ENCODE peak calls at places on chromosomes 5 and 9, in eight cellular contexts. C is fibroblast of lung, S is neural progenitor cell, D is H1, V is keratinocyte, M is astrocyte, K is mammary epithelial cell, Y is endodermal cell. T is an unnamed sample.

GRCh38 chr5:126046996-126047395 is 376.2 kb upstream of the GRAMD2B start:
- DNase-seq in D (no peak), V (no peak), Y (no peak), K (no peak), M (no peak), C (no peak), S (no peak), T (peak)

GRCh38 chr5:176810687-176811501 is 535 bp downstream of the UNC5A start:
- DNase-seq in S (no peak), K (peak), D (no peak), C (peak), V (no peak), Y (no peak), M (peak), T (no peak)

GRCh38 chr5:96718635-96719077 is 56.5 kb downstream of the CAST start:
- DNase-seq in S (no peak), C (peak), K (peak), V (peak), Y (no peak), M (peak), D (no peak), T (no peak)

GRCh38 chr5:946720-947625 is 54.3 kb downstream of the TRIP13 start:
- DNase-seq in V (no peak), S (no peak), M (no peak), K (no peak), D (no peak), Y (no peak), C (no peak), T (no peak)

GRCh38 chr5:43020294-43020711 is 19.8 kb downstream of the ANXA2R start:
- DNase-seq in C (peak), M (peak), V (no peak), Y (peak), S (peak), D (no peak), K (no peak), T (peak)

GRCh38 chr9:129177443-129177790 is 644 bp downstream of the IER5L start:
- DNase-seq in D (no peak), Y (no peak), C (no peak), V (no peak), K (no peak), M (no peak), S (no peak), T (peak)

GRCh38 chr9:113587471-113588031 is 124.0 kb downstream of the RGS3 start:
- DNase-seq in V (no peak), M (no peak), Y (peak), S (peak), D (no peak), K (no peak), C (peak), T (no peak)

GRCh38 chr9:128258326-128258725 is 17.5 kb downstream of the GOLGA2 start:
- DNase-seq in S (no peak), C (no peak), M (no peak), D (no peak), V (no peak), K (no peak), Y (no peak), T (no peak)

GRCh38 chr5:55222819-55223124 is 4.3 kb downstream of the MCIDAS start:
- DNase-seq in D (no peak), M (no peak), V (no peak), C (no peak), Y (no peak), K (no peak), S (no peak), T (no peak)

GRCh38 chr5:153630546-153630945 is 140.1 kb downstream of the GRIA1 start:
- DNase-seq in M (no peak), S (no peak), K (no peak), C (no peak), V (no peak), D (no peak), Y (no peak), T (no peak)

GRCh38 chr5:128637031-128637430 is 99.0 kb upstream of the FBN2 start:
- DNase-seq in V (no peak), S (no peak), Y (no peak), D (no peak), M (peak), C (peak), K (no peak), T (no peak)

GRCh38 chr9:90843530-90843929 is 41.9 kb downstream of the SYK start:
- DNase-seq in Y (no peak), S (no peak), V (no peak), C (no peak), D (no peak), M (no peak), K (no peak), T (no peak)
- H3K9ac ChIP-seq in Y (no peak), S (no peak), V (no peak), C (no peak), D (no peak), M (no peak), K (no peak), T (no peak)

DNA sequence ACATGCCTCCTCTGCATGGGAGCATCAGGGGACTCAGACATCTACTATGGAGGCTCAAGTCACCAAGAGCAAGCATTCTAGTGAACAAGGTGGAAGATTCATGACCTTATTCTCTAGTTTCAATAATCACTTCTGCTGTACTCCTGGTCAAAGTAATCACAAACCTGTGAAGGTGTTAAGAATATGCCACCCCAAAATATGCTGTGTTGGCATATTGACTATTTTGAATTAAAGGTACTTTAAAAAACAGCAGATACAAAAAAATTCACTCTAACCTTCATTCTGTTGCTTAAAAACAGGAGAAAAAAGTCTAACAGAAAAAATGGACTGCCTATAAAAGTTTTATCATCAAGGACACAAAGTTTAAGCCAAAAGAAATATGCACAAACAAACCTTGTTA is 607.8 kb upstream of the TYRP1 start:
- DNase-seq in D (no peak), C (no peak), S (no peak), M (no peak), K (no peak), Y (no peak), V (no peak), T (no peak)
- TF ChIP-seq CTCF in D (no peak), C (no peak), S (no peak), M (no peak), K (no peak), Y (no peak), V (no peak), T (no peak)

GRCh38 chr5:158820891-158821290 is 278.8 kb downstream of the EBF1 start:
- DNase-seq in C (no peak), K (no peak), Y (no peak), D (no peak), V (no peak), M (no peak), S (no peak), T (no peak)
- H3K9ac ChIP-seq in C (no peak), K (peak), Y (no peak), D (no peak), V (no peak), M (no peak), S (no peak), T (no peak)

GRCh38 chr9:20659474-20659962 is 24.5 kb upstream of the FOCAD start:
- DNase-seq in C (no peak), Y (no peak), D (no peak), M (no peak), V (no peak), K (no peak), S (no peak), T (no peak)
- TF ChIP-seq CTCF in C (no peak), Y (no peak), D (no peak), M (no peak), V (no peak), K (no peak), S (no peak), T (no peak)

GRCh38 chr9:115393976-115394775 is 276.2 kb upstream of the TNC start:
- DNase-seq in M (no peak), Y (no peak), K (peak), C (peak), V (no peak), S (no peak), D (no peak), T (no peak)

GRCh38 chr9:115397591-115398312 is 279.8 kb upstream of the TNC start:
- DNase-seq in K (no peak), C (no peak), V (no peak), S (peak), M (no peak), Y (no peak), D (no peak), T (no peak)

GRCh38 chr9:115398313-115398650 is 280.3 kb upstream of the TNC start:
- DNase-seq in K (no peak), Y (no peak), M (no peak), S (no peak), C (no peak), V (no peak), D (no peak), T (no peak)

GRCh38 chr9:115396071-115396529 is 278.1 kb upstream of the TNC start:
- DNase-seq in Y (no peak), S (no peak), C (peak), M (peak), V (no peak), D (no peak), K (no peak), T (no peak)

GRCh38 chr9:115395511-115396021 is 277.6 kb upstream of the TNC start:
- DNase-seq in M (peak), K (peak), S (no peak), C (peak), V (no peak), Y (no peak), D (no peak), T (no peak)
- H3K9ac ChIP-seq in M (no peak), K (no peak), S (no peak), C (no peak), V (no peak), Y (peak), D (no peak), T (no peak)

DNA sequence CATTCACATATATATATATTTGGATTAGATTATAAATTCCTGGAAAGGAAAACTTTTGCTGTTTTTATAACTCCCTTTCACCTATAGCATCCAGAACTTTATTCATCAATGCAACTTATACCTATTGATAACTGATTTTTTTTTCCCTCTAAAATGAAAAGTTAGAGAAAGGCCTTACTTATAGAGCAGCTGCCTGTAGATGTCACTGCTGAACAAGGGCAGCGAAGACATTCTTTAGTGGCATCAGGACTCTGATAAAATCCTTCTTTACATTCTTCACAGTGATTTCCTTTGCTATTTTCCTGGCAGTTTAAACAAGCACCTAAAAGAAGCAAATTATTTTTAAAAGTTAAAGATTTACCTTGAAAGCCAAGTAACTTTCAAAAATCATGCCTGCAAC is 32.3 kb upstream of the CDK5RAP2 start:
- DNase-seq in D (no peak), Y (no peak), K (no peak), C (no peak), V (no peak), S (peak), M (no peak), T (no peak)
- TF ChIP-seq CTCF in D (peak), Y (peak), K (peak), C (peak), V (peak), S (peak), M (peak), T (peak)

GRCh38 chr9:72583370-72583769 is 62.0 kb downstream of the TMC1 start:
- DNase-seq in Y (no peak), M (no peak), C (peak), S (no peak), V (no peak), D (no peak), K (peak), T (no peak)
- H3K9ac ChIP-seq in Y (no peak), M (no peak), C (no peak), S (no peak), V (no peak), D (no peak), K (no peak), T (no peak)

GRCh38 chr5:91865920-91866319 is 482.8 kb upstream of the ARRDC3 start:
- DNase-seq in V (no peak), Y (no peak), D (no peak), M (no peak), S (peak), C (peak), K (no peak), T (no peak)

GRCh38 chr5:91867799-91868198 is 484.7 kb upstream of the ARRDC3 start:
- DNase-seq in S (no peak), V (no peak), K (no peak), M (no peak), D (no peak), C (no peak), Y (no peak), T (no peak)

GRCh38 chr5:91864902-91865420 is 481.8 kb upstream of the ARRDC3 start:
- DNase-seq in Y (no peak), V (no peak), K (no peak), M (no peak), D (no peak), C (no peak), S (no peak), T (no peak)
- TF ChIP-seq CTCF in Y (no peak), V (no peak), K (no peak), M (no peak), D (no peak), C (peak), S (no peak), T (no peak)

T was measured in DND-41.